ENCODE peak calls at places on chromosomes 7 and 10, in four cellular contexts. V is A172, L is NCI-H748 treated with DMSO at 0.1 percent for 48 hours, Z is SK-N-MC. E is an unnamed sample.
A peak's percentile ranks its signal among the peaks of the same experiment; 100 is the strongest.

GRCh38 chr10:101120884-101121660 is 10.0 kb upstream of the TLX1 start:
- DNase-seq in V (no peak), L (no peak), Z (no peak), E (no peak)

GRCh38 chr10:93495654-93496321 is 624 bp upstream of the CEP55 start:
- DNase-seq in V (peak; percentile 53), Z (no peak), L (peak; percentile 49), E (peak; percentile 61)

GRCh38 chr7:43164757-43165156 is 52.3 kb downstream of the HECW1 start:
- DNase-seq in L (no peak), Z (no peak), V (peak; percentile 98), E (peak; percentile 35)

GRCh38 chr10:113736576-113736975 is 14.9 kb upstream of the PLEKHS1 start:
- DNase-seq in L (no peak), V (no peak), Z (no peak), E (no peak)

GRCh38 chr10:18010050-18010449 is 58.3 kb downstream of the SLC39A12 start:
- DNase-seq in L (no peak), Z (no peak), V (no peak), E (no peak)

GRCh38 chr7:125316451-125316850 is 386.8 kb upstream of the POT1 start:
- DNase-seq in V (peak; percentile 25), L (no peak), Z (no peak), E (peak; percentile 2)

GRCh38 chr10:121085386-121085785 is 234.2 kb downstream of the WDR11 start:
- DNase-seq in Z (no peak), V (no peak), L (no peak), E (no peak)

GRCh38 chr10:35643151-35643975 is 1.3 kb upstream of the FZD8 start:
- DNase-seq in L (peak; percentile 87), V (no peak), Z (no peak), E (peak; percentile 53)

GRCh38 chr7:150586068-150586777 is 19.0 kb downstream of the GIMAP4 start:
- DNase-seq in V (no peak), L (no peak), Z (no peak), E (no peak)